ENCODE peak calls at places on chromosomes 5 and 9, in four cellular contexts. Q, K, G and X are unnamed samples.

GRCh38 chr5:116754556-116754955 is 179.9 kb upstream of the SEMA6A start:
- DNase-seq in G (no peak), K (no peak), Q (no peak), X (no peak)

GRCh38 chr5:146528232-146528631 is 12.2 kb upstream of the GPR151 start:
- DNase-seq in K (peak; percentile 16), Q (no peak), G (no peak), X (no peak)

GRCh38 chr5:134132372-134133212 is 18.1 kb downstream of the TCF7 start:
- DNase-seq in Q (no peak), K (no peak), G (no peak), X (peak; percentile 69)

GRCh38 chr9:127223810-127224177 is 40.8 kb upstream of the GARNL3 start:
- DNase-seq in K (no peak), Q (no peak), G (no peak), X (no peak)

GRCh38 chr9:129145841-129146292 is 32.2 kb downstream of the IER5L start:
- DNase-seq in G (no peak), K (peak; percentile 96), Q (peak; percentile 53), X (no peak)

GRCh38 chr5:142237707-142238106 is 87.1 kb downstream of the SPRY4 start:
- DNase-seq in Q (no peak), K (no peak), G (no peak), X (no peak)

GRCh38 chr9:81391457-81391825 is 297.9 kb downstream of the TLE1 start:
- DNase-seq in K (no peak), Q (no peak), G (no peak), X (no peak)

GRCh38 chr9:90107864-90108263 is 503.1 kb downstream of the GADD45G start:
- DNase-seq in Q (no peak), G (no peak), K (no peak), X (no peak)

GRCh38 chr5:132746592-132747063 is 598 bp upstream of the CCNI2 start:
- DNase-seq in G (no peak), K (peak; percentile 16), Q (no peak), X (no peak)

GRCh38 chr9:86947146-86948081 is at the start of gene GAS1:
- DNase-seq in K (peak; percentile 97), G (peak; percentile 84), Q (peak; percentile 88), X (peak; percentile 95)

GRCh38 chr9:83533296-83533695 is 4.9 kb downstream of the FRMD3 start:
- DNase-seq in K (no peak), G (no peak), Q (no peak), X (no peak)

GRCh38 chr5:50720061-50720460 is 53.6 kb downstream of the PARP8 start:
- DNase-seq in K (no peak), Q (no peak), G (no peak), X (no peak)

GRCh38 chr9:72037571-72037970 is 22.8 kb downstream of the C9orf57 start:
- DNase-seq in G (no peak), Q (no peak), K (peak; percentile 7), X (no peak)

GRCh38 chr5:176596689-176597416 is 13.1 kb downstream of the GPRIN1 start:
- DNase-seq in K (peak; percentile 33), Q (peak; percentile 40), G (no peak), X (no peak)

GRCh38 chr9:134403682-134404301 is 77.5 kb downstream of the RXRA start:
- DNase-seq in K (peak; percentile 72), G (no peak), Q (peak; percentile 84), X (no peak)

GRCh38 chr5:64746446-64746845 is 22.0 kb downstream of the SREK1IP1 start:
- DNase-seq in Q (no peak), G (no peak), K (no peak), X (no peak)

GRCh38 chr5:58133631-58134296 is 326.1 kb downstream of the PLK2 start:
- DNase-seq in K (peak; percentile 80), Q (no peak), G (peak; percentile 41), X (no peak)

GRCh38 chr9:89941875-89942274 is 337.1 kb downstream of the GADD45G start:
- DNase-seq in K (peak; percentile 94), Q (no peak), G (no peak), X (no peak)

GRCh38 chr9:35923927-35924763 is 14.9 kb downstream of the SPAAR start:
- DNase-seq in Q (peak; percentile 30), K (peak; percentile 88), G (no peak), X (no peak)

GRCh38 chr5:172833691-172834569 is at the start of gene ERGIC1:
- DNase-seq in Q (peak; percentile 91), K (peak; percentile 88), G (peak; percentile 95), X (peak; percentile 76)

GRCh38 chr5:153746440-153746839 is 256.0 kb downstream of the GRIA1 start:
- DNase-seq in Q (no peak), G (no peak), K (no peak), X (no peak)

GRCh38 chr9:21252727-21253547 is 13.1 kb upstream of the IFNA14 start:
- DNase-seq in G (peak; percentile 9), K (peak; percentile 26), Q (no peak), X (no peak)

GRCh38 chr9:35814106-35814840 is 569 bp downstream of the HINT2 start:
- DNase-seq in G (peak; percentile 69), Q (peak; percentile 73), K (peak; percentile 60), X (no peak)

GRCh38 chr9:92100237-92100911 is 14.8 kb downstream of the SPTLC1 start:
- DNase-seq in K (peak; percentile 78), Q (no peak), G (no peak), X (no peak)

DNA sequence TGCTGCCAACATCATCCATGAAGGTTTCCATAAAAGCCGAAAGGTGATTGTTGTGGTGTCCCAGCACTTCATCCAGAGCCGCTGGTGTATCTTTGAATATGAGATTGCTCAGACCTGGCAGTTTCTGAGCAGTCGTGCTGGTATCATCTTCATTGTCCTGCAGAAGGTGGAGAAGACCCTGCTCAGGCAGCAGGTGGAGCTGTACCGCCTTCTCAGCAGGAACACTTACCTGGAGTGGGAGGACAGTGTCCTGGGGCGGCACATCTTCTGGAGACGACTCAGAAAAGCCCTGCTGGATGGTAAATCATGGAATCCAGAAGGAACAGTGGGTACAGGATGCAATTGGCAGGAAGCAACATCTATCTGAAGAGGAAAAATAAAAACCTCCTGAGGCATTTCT is 10.1 kb downstream of the TLR4 start:
- DNase-seq in K (no peak), Q (no peak), G (no peak), X (no peak)
- TF ChIP-seq CTCF in K (no peak), Q (no peak), G (peak; percentile 7), X (peak; percentile 22)

DNA sequence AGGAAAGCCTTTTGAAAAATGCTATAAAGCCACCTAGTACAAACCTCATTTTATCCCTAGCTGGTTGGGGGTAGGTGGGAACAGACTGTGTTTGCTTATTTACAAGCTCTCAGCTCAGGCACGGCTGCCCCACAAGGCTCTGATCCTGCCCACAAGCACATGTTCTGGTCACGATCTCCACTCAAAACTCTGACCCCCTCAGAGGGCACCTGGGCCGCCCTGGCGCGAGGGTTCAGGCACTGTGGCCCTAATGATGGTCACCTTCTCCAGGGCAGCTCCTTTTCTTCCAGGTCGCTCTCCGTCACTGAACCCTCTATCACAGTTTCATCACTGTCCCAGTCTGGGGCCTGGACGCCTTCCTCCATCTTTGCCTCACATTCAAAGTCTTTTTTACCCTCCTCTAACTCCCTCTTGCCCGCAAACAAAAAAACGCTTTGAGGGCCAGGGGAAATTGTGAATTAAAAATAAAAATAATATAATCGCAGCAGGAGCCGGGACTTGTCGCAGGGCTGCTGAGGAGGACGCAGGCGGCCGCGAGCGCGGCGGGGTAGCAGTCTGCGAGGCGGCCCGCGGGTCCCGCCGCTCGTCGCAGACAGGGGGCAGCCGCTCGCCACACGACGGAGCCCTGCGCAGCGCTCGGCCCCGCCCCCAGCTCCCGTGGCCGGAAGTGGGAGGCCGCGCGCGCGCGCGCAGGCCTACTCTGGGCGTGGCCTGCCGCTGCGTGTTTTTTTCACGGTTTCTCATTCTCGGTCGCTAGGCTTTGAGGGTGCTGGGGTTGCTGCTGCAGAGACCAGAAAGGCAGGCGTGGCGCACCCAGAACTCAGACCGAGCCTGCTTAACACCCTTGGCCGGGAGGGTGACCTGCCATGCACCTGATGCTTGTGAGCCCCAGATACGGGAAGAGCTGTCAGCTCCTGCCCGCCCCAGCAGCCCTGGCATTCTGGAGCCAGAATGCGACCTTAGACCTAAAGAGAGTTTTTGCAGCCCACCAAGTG is at the start of gene ANKRD31:
- DNase-seq in G (peak; percentile 96), K (peak; percentile 75), Q (peak; percentile 88), X (no peak)
- TF ChIP-seq CTCF in G (peak; percentile 75), K (peak; percentile 62), Q (peak; percentile 85), X (peak; percentile 91)

GRCh38 chr5:123367739-123368138 is 55.5 kb downstream of the CEP120 start:
- DNase-seq in K (peak; percentile 32), G (no peak), Q (no peak), X (no peak)
- TF ChIP-seq CTCF in K (peak; percentile 27), G (peak; percentile 61), Q (peak; percentile 23), X (peak; percentile 82)

GRCh38 chr9:115556432-115556831 is 438.5 kb upstream of the TNC start:
- DNase-seq in Q (no peak), K (no peak), G (no peak), X (no peak)

GRCh38 chr9:115551396-115551795 is 433.4 kb upstream of the TNC start:
- DNase-seq in K (peak; percentile 3), Q (no peak), G (no peak), X (no peak)

GRCh38 chr9:115548826-115549225 is 430.9 kb upstream of the TNC start:
- DNase-seq in Q (no peak), K (peak; percentile 80), G (no peak), X (no peak)

GRCh38 chr9:115553082-115553481 is 435.1 kb upstream of the TNC start:
- DNase-seq in G (no peak), K (no peak), Q (no peak), X (no peak)
- TF ChIP-seq CTCF in G (no peak), K (no peak), Q (no peak), X (no peak)

GRCh38 chr5:138597660-138598400 is 22.6 kb upstream of the HSPA9 start:
- DNase-seq in Q (no peak), G (no peak), K (no peak), X (no peak)
- TF ChIP-seq CTCF in Q (no peak), G (no peak), K (no peak), X (no peak)

GRCh38 chr9:10366171-10366779 is 246.5 kb downstream of the PTPRD start:
- DNase-seq in K (peak; percentile 11), G (peak; percentile 12), Q (no peak), X (no peak)
- TF ChIP-seq CTCF in K (peak; percentile 48), G (peak; percentile 79), Q (peak; percentile 40), X (peak; percentile 84)

GRCh38 chr9:118276784-118277183 is 572.6 kb downstream of the TLR4 start:
- DNase-seq in Q (no peak), K (no peak), G (no peak), X (no peak)

GRCh38 chr9:118283488-118283887 is 579.3 kb downstream of the TLR4 start:
- DNase-seq in K (no peak), G (no peak), Q (no peak), X (no peak)

DNA sequence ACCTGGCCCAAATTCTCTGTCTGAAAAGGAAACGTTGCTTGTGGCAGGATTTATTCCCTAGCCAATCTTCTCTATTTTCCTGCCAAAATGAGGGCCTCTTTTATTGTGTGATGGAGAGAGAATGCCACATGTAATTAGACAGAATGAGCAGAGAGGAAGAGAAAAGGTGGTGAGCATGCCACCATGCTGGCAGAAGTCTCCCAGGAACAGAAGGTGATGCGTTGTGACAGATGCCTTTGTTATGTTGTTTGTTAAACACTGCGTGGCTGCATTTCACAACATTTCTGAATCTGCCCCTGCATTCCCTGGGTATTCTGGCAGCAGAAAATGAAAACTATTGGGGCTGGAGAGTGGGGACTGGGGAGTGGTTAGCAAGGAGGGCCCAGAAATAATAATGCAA is 577.6 kb downstream of the TLR4 start:
- DNase-seq in G (no peak), K (no peak), Q (no peak), X (no peak)
- TF ChIP-seq CTCF in G (no peak), K (no peak), Q (no peak), X (no peak)

GRCh38 chr9:75834878-75835277 is 55.6 kb upstream of the PCSK5 start:
- DNase-seq in K (no peak), G (no peak), Q (no peak), X (no peak)
- TF ChIP-seq CTCF in K (no peak), G (no peak), Q (no peak), X (no peak)